ENCODE peak calls at places on chromosomes 16 and 17, in five cellular contexts. C is stomach; B is RWPE2; R is CD8-positive, alpha-beta T cell; O is body of pancreas. Q is an unnamed sample.
A peak's percentile ranks its signal among the peaks of the same experiment; 100 is the strongest.

GRCh38 chr16:66652661-66653060 is 43.9 kb downstream of the CMTM4 start:
- DNase-seq in B (no peak), O (no peak), R (no peak), C (no peak), Q (peak; percentile 25)

GRCh38 chr17:30344283-30345088 is 10.6 kb upstream of the TMIGD1 start:
- DNase-seq in B (no peak), O (peak; percentile 82), R (no peak), C (peak; percentile 71), Q (peak; percentile 97)

GRCh38 chr16:83433201-83433600 is 374.6 kb upstream of the HSBP1 start:
- DNase-seq in C (no peak), O (no peak), B (no peak), R (no peak), Q (no peak)

GRCh38 chr16:84228321-84228838 is 11.4 kb downstream of the KCNG4 start:
- DNase-seq in C (no peak), B (no peak), R (no peak), O (peak; percentile 36), Q (peak; percentile 94)

GRCh38 chr17:48612854-48613691 is 2.0 kb downstream of the HOXB8 start:
- DNase-seq in C (no peak), O (no peak), R (peak; percentile 54), B (no peak), Q (peak; percentile 55)

GRCh38 chr16:57893559-57894389 is 77.2 kb downstream of the CNGB1 start:
- DNase-seq in C (no peak), R (no peak), O (peak; percentile 45), B (no peak), Q (no peak)

GRCh38 chr16:84922351-84923135 is 88.8 kb downstream of the ZDHHC7 start:
- DNase-seq in C (peak; percentile 45), B (no peak), R (no peak), O (peak; percentile 54), Q (peak; percentile 74)

GRCh38 chr16:4403133-4403949 is 13.1 kb downstream of the CORO7 start:
- DNase-seq in R (no peak), O (no peak), B (no peak), C (no peak), Q (no peak)

GRCh38 chr16:78439646-78440045 is 340.2 kb downstream of the WWOX start:
- DNase-seq in R (no peak), B (no peak), O (no peak), C (no peak), Q (no peak)

GRCh38 chr16:29809031-29809747 is 2.8 kb upstream of the PRRT2 start:
- DNase-seq in C (no peak), R (peak; percentile 13), O (no peak), B (peak; percentile 56), Q (no peak)

GRCh38 chr17:59073972-59074371 is 32.7 kb downstream of the TRIM37 start:
- DNase-seq in C (no peak), O (no peak), R (no peak), B (no peak), Q (no peak)

GRCh38 chr16:66474750-66475199 is 47.7 kb downstream of the BEAN1 start:
- DNase-seq in O (no peak), B (no peak), R (peak; percentile 47), C (no peak), Q (no peak)

GRCh38 chr17:63688396-63689020 is 11.4 kb downstream of the LIMD2 start:
- DNase-seq in B (no peak), O (no peak), R (no peak), C (no peak), Q (no peak)

GRCh38 chr16:617855-618254 is 12.9 kb upstream of the WFIKKN1 start:
- DNase-seq in R (no peak), C (no peak), O (no peak), B (no peak), Q (no peak)

GRCh38 chr17:19399750-19400450 is 11.1 kb upstream of the RNF112 start:
- DNase-seq in O (no peak), R (no peak), C (no peak), B (no peak), Q (no peak)

GRCh38 chr16:68083861-68084503 is 1.2 kb upstream of the NFATC3 start:
- DNase-seq in O (no peak), C (no peak), B (no peak), R (no peak), Q (peak; percentile 54)
- TF ChIP-seq CTCF in O (no peak), C (no peak), B (no peak), R (no peak), Q (no peak)

DNA sequence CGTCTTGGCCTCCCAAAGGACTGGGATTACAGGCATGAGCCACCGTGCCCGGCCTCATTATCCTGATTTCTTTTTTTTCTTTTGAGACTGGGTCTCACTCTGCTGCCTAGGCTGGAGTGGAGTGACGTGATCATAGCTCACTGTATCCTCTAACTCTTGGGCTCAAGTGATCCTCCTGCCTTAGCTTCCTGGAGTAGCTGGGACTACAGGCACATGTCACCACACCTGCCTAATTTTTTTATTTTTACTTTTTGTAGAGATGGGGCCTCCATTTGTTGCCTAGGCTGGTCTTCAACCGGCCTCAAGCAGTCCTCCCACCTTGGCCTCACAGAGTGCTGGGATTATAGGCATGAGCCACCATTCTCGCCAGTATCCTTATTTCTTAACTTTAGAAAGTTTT is 3.5 kb downstream of the TENT4B start:
- DNase-seq in O (no peak), C (no peak), B (no peak), R (no peak), Q (no peak)
- H3K27ac ChIP-seq in O (no peak overlapping the region), C (no peak overlapping the region), B (no peak overlapping the region), R (no peak overlapping the region), Q (no peak overlapping the region)

DNA sequence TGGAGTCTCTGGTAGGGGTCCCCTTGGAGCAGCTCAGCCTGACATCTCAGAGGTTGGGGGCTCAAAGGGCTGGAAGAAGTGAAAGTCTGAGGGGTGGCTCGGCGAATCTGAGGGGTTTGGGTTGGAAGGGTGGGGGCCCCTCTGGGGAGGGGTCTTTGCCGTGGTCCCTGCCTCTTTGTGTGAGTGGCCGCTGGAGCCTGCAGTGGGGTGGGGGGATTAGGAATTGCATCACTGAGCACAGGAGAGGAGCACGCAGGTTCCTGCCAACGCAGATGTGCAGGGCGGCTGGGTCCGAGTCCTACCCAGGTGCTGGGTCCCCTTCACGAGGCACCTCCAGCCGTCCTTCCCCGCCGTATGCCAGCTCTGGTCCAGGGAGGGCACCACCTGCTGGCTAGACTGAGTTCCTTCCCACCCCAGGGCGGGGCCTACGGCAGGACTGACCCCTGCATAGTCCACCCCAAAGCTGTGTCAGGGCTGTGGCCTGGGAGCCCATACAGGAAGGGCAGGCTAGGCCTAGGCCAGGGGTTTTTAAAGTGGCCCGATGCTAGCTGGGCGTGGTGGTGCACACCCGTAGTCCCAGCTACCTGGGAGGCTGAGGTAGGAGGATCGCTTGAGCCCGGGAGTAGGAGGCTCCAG is 9.9 kb downstream of the FMNL1 start:
- DNase-seq in B (peak; percentile 69), R (peak; percentile 37), O (no peak), C (peak; percentile 56), Q (no peak)
- TF ChIP-seq CTCF in B (peak; percentile 21), R (no peak), O (no peak), C (no peak), Q (peak; percentile 36)

DNA sequence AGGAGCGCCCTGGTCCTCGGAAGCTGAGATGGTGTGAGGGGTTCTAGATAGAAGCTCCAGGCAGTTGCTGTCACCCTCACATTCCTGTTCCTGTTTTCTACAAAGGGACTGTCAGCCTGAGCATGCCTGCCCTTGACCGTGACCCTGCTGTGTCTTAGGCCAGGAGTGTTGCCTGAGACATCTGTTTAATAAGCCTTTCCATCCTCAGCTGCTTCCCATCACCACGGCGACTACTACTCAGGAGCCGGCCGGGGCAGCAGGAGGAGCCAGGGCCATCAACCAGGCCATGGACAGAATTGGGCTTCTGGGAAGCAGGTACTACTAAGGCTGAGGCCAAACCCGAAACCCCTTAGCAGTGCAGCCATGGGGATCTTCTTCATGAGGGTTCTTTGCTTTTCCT is 151.4 kb downstream of the KATNIP start:
- DNase-seq in O (no peak), R (no peak), C (no peak), B (peak; percentile 15), Q (no peak)
- H3K27ac ChIP-seq in O (no peak overlapping the region), R (no peak overlapping the region), C (no peak overlapping the region), B (no peak overlapping the region), Q (no peak overlapping the region)

GRCh38 chr16:12257926-12258561 is 281.5 kb downstream of the SNX29 start:
- DNase-seq in B (peak; percentile 25), R (no peak), C (no peak), O (peak; percentile 25), Q (peak; percentile 35)
- TF ChIP-seq CTCF in B (no peak), R (no peak), C (no peak), O (no peak), Q (no peak)

DNA sequence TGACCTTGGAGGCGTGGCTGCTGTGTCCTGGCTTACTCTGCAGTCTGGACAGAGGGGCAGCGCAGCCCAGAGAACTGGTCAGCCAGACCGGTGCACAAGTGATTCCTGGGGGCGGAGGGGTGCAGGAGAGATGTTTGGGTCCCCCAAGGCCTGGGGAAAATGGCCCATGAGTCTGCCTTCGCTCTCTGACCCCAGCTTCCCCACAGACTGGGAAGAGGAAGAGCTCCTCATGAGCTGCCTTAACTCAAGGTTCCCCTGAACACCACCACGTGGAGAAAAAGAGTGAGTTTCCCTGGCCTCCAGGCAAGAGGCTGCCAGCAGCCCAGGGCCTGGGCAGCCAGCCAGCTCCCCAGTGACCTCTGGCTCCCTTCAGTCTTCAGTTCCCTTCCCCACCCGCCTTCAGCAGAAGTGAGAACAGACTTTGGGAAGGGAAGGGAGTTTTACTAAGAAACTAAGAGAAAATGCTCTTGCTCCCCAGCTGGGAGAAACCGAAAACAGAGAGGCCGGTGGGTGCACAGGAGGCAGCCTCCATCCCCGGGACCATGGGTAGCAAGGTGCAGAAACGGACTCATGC is 2.0 kb upstream of the C17orf99 start:
- DNase-seq in O (peak; percentile 92), R (no peak), C (peak; percentile 90), B (peak; percentile 78), Q (peak; percentile 96)
- H3K27ac ChIP-seq in O (peak overlapping the region; percentile 89), R (no peak overlapping the region), C (peak overlapping the region; percentile 79), B (peak overlapping the region; percentile 2), Q (peak overlapping the region; percentile 28)